ENCODE peak calls at places on chromosomes 12 and 14, in six cellular contexts. X, K, A, W, D and T are unnamed samples.
A peak's percentile ranks its signal among the peaks of the same experiment; 100 is the strongest.

GRCh38 chr12:116222358-116222757 is 55.1 kb downstream of the MED13L start:
- DNase-seq in X (peak; percentile 94), K (no peak), A (no peak), W (peak; percentile 89), D (no peak), T (peak; percentile 85)

GRCh38 chr12:50725011-50725899 is 38.6 kb upstream of the ATF1 start:
- DNase-seq in X (peak; percentile 35), K (no peak), A (no peak), W (no peak), D (no peak), T (no peak)

GRCh38 chr12:65822732-65823480 is 1.4 kb upstream of the HMGA2 start:
- DNase-seq in X (peak; percentile 79), K (peak; percentile 64), A (peak; percentile 93), W (no peak), D (peak; percentile 75), T (peak; percentile 75)

GRCh38 chr12:96878704-96879103 is 28.4 kb upstream of the NEDD1 start:
- DNase-seq in X (peak; percentile 80), K (no peak), A (no peak), W (no peak), D (no peak), T (no peak)

GRCh38 chr12:34387711-34388635 is 365.7 kb downstream of the ALG10 start:
- DNase-seq in X (no peak), K (no peak), A (no peak), W (no peak), D (no peak), T (no peak)

GRCh38 chr12:63967358-63967757 is 122.9 kb downstream of the SRGAP1 start:
- DNase-seq in X (peak; percentile 72), K (no peak), A (no peak), W (no peak), D (no peak), T (no peak)

GRCh38 chr12:51262758-51263177 is 7.4 kb downstream of the SMAGP start:
- DNase-seq in X (peak; percentile 48), K (no peak), A (peak; percentile 86), W (no peak), D (no peak), T (peak; percentile 68)

GRCh38 chr14:35355981-35356839 is 48.3 kb downstream of the NFKBIA start:
- DNase-seq in X (peak; percentile 58), K (no peak), A (no peak), W (peak; percentile 76), D (no peak), T (peak; percentile 54)

GRCh38 chr14:103696027-103696402 is 19.2 kb downstream of the XRCC3 start:
- DNase-seq in X (no peak), K (no peak), A (no peak), W (no peak), D (no peak), T (no peak)

DNA sequence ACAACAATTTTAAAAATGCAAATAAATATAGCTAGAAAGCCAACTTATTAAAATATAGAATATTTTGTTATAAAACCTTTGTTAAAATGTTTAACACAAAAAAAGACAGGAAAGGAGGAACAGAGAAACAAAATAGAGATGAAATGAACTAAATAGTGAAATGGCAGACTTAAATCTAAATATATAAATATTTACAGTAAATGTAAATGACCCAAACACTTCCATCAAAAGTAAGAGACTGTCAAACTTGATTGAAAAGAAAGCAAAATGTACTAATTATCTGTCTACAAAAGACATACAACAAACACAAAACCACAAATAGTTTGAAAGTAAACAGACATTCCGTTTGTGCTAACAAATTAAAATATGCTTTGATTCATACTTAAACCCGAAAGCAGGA is 41.7 kb downstream of the PLBD1 start:
- DNase-seq in X (no peak), K (no peak), A (no peak), W (no peak), D (no peak), T (no peak)
- H3K9ac ChIP-seq in X (no peak overlapping the region), K (no peak overlapping the region), A (no peak overlapping the region), W (no peak overlapping the region), D (no peak overlapping the region), T (no peak overlapping the region)

DNA sequence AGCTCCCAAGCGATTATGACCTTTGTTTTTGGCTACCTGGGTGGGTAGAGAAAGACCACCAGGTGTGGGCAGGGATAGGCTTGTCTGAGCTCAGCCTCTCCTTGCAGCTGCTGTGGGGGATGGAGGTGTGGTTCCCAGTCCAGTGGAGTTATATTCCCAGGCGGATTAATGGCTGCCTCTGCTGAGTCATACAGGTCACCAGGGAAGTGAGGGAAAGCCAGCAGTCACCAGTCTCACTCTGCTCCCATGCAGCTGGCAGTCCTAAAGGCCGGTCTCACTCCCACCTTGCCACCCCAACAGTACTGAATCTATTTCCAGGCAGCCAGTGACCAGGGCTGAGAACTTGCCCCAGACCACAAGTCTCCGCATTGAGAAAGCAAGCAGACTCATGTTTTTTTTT is 399.2 kb downstream of the VRK1 start:
- DNase-seq in X (no peak), K (no peak), A (no peak), W (no peak), D (no peak), T (no peak)
- H4K91ac ChIP-seq in X (no peak overlapping the region), K (no peak overlapping the region), A (no peak overlapping the region), W (no peak overlapping the region), D (no peak overlapping the region), T (no peak overlapping the region)

GRCh38 chr12:113270709-113271009 is 49.4 kb downstream of the TPCN1 start:
- DNase-seq in X (no peak), K (no peak), A (no peak), W (no peak), D (no peak), T (no peak)

GRCh38 chr12:113273053-113273725 is 51.9 kb downstream of the TPCN1 start:
- DNase-seq in X (peak; percentile 36), K (no peak), A (no peak), W (no peak), D (no peak), T (peak; percentile 43)

GRCh38 chr12:113269257-113269943 is 48.1 kb downstream of the TPCN1 start:
- DNase-seq in X (no peak), K (no peak), A (no peak), W (no peak), D (no peak), T (no peak)

GRCh38 chr12:113271466-113271852 is 50.2 kb downstream of the TPCN1 start:
- DNase-seq in X (no peak), K (no peak), A (no peak), W (no peak), D (no peak), T (no peak)

DNA sequence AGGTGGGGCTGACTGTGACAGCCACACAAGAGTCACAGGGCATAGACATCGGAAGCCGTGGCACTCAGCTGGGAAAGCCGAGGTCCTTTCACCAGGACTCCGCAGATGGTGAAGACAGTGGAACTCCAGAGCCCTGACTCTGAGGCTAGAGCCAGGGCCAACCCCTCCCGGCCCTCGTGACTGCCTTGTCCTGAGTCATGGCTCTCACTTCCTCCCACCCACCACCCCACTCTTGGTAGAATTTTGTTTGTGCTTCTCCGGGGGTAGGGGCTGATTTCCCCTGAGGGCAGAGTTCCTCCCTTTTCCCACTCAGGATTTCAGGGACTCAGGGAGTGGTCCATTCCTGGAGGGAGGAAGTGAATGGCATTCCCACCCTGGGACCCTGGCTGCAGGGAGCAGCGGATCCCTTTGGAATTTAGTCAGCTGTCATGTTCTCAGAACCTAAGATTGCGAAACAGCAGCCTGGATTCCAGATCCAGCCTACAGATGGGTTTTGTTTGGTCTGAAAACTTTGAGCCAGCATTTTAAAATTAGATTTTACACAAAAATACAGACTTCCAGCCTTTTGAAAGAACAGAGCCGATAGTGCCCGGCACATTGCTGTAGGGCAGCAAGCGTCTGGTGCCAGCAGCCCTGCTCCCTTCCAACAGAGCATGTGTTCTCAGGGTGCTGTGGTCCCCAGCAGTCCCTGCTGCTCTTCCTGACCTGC is 50.7 kb downstream of the TPCN1 start:
- DNase-seq in X (peak; percentile 83), K (no peak), A (no peak), W (peak; percentile 29), D (no peak), T (peak; percentile 89)
- H3K9ac ChIP-seq in X (peak overlapping the region; percentile 25), K (no peak overlapping the region), A (no peak overlapping the region), W (peak overlapping the region; percentile 1), D (no peak overlapping the region), T (peak overlapping the region; percentile 83)

GRCh38 chr14:58849609-58850008 is 211.8 kb downstream of the DACT1 start:
- DNase-seq in X (no peak), K (no peak), A (no peak), W (no peak), D (no peak), T (no peak)
- H4K91ac ChIP-seq in X (no peak overlapping the region), K (no peak overlapping the region), A (no peak overlapping the region), W (no peak overlapping the region), D (no peak overlapping the region), T (no peak overlapping the region)

GRCh38 chr14:99603965-99604765 is at the start of gene CCDC85C:
- DNase-seq in X (peak; percentile 94), K (peak; percentile 98), A (peak; percentile 97), W (peak; percentile 87), D (peak; percentile 82), T (peak; percentile 92)

GRCh38 chr14:99601301-99601945 is 2.6 kb downstream of the CCDC85C start:
- DNase-seq in X (peak; percentile 65), K (no peak), A (no peak), W (no peak), D (no peak), T (no peak)

GRCh38 chr14:99602054-99602787 is 1.8 kb downstream of the CCDC85C start:
- DNase-seq in X (peak; percentile 37), K (no peak), A (no peak), W (peak; percentile 55), D (no peak), T (no peak)

GRCh38 chr14:99603471-99603933 is 505 bp downstream of the CCDC85C start:
- DNase-seq in X (peak; percentile 49), K (no peak), A (peak; percentile 56), W (peak; percentile 23), D (no peak), T (peak; percentile 42)

DNA sequence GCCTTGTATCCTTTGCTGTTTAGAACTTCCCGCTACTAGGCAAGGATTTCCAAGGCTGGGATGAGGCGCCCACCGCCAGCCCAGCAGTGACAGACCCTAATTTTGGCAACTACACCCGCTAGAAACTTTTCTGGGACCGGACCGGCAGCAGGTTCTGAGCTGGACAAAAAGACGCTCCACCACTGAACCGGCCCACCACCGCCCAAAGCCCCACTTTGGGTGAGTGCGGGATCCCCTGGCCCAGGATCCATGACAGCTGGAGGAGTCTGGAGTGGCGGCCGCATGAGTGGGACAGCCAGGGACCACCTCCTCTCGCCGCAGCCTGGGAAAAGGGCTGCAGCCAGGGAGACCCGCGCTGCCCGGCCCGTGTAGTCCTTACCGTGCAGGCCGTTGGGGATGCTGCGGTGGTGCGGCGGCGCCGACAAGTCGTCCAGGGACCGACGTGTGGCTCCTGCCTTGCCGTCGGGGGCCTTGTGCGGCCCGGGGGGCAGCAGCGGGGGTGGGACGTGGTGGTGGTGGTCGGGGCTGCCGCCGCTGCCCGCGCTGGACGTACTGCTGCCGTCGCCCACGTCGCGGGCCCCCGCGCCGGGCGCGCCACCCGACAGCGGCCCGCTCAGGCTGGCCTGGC is 1.1 kb downstream of the CCDC85C start:
- DNase-seq in X (no peak), K (no peak), A (no peak), W (no peak), D (no peak), T (no peak)
- H3K9ac ChIP-seq in X (peak overlapping the region; percentile 64), K (peak overlapping the region; percentile 93), A (peak overlapping the region; percentile 16), W (no peak overlapping the region), D (no peak overlapping the region), T (no peak overlapping the region)

GRCh38 chr14:90788031-90788430 is 28.2 kb downstream of the TTC7B start:
- DNase-seq in X (no peak), K (no peak), A (no peak), W (no peak), D (no peak), T (no peak)
- H4K91ac ChIP-seq in X (no peak overlapping the region), K (no peak overlapping the region), A (no peak overlapping the region), W (no peak overlapping the region), D (no peak overlapping the region), T (no peak overlapping the region)